ENCODE peak calls at places on chromosomes 13 and 19, in eight cellular contexts. U is naive thymus-derived CD4-positive, alpha-beta T cell; P is caudate nucleus; E is CD4-positive, alpha-beta T cell; G is left ventricle myocardium inferior; Q is heart right ventricle; M is neuronal stem cell; D is CD8-positive, alpha-beta T cell. A is an unnamed sample.
A peak's percentile ranks its signal among the peaks of the same experiment; 100 is the strongest.

GRCh38 chr13:21997726-21998125 is 326.9 kb downstream of the FGF9 start:
- DNase-seq in U (no peak), P (no peak), E (no peak), G (no peak), Q (no peak), M (no peak), D (no peak), A (no peak)

GRCh38 chr19:4730740-4731171 is 7.1 kb upstream of the DPP9 start:
- DNase-seq in U (peak; percentile 70), P (no peak), E (peak; percentile 64), G (no peak), Q (no peak), M (no peak), D (peak; percentile 62), A (no peak)

GRCh38 chr13:34816118-34816517 is 126.0 kb upstream of the NBEA start:
- DNase-seq in U (no peak), P (no peak), E (no peak), G (no peak), Q (no peak), M (no peak), D (no peak), A (no peak)

GRCh38 chr13:20285530-20285929 is 53.4 kb upstream of the GJB6 start:
- DNase-seq in U (no peak), P (no peak), E (no peak), G (no peak), Q (no peak), M (no peak), D (no peak), A (no peak)

GRCh38 chr13:19959141-19959830 is 759 bp downstream of the ZMYM2 start:
- DNase-seq in U (peak; percentile 69), P (no peak), E (peak; percentile 63), G (peak; percentile 57), Q (peak; percentile 51), M (peak; percentile 49), D (peak; percentile 70), A (no peak)

GRCh38 chr13:95457294-95457693 is 95.2 kb upstream of the CLDN10 start:
- DNase-seq in U (no peak), P (no peak), E (no peak), G (no peak), Q (no peak), M (no peak), D (no peak), A (no peak)

GRCh38 chr19:37348060-37348459 is 22.8 kb upstream of the ZNF527 start:
- DNase-seq in U (no peak), P (no peak), E (no peak), G (no peak), Q (no peak), M (no peak), D (no peak), A (no peak)

GRCh38 chr19:1064661-1065605 is 2.0 kb upstream of the ARHGAP45 start:
- DNase-seq in U (peak; percentile 82), P (no peak), E (peak; percentile 59), G (peak; percentile 66), Q (no peak), M (no peak), D (peak; percentile 72), A (no peak)

GRCh38 chr13:44768775-44769578 is 192.8 kb upstream of the TSC22D1 start:
- DNase-seq in U (peak; percentile 36), P (no peak), E (no peak), G (no peak), Q (no peak), M (no peak), D (no peak), A (no peak)

GRCh38 chr19:23381114-23381513 is 14.2 kb downstream of the ZNF91 start:
- DNase-seq in U (no peak), P (no peak), E (no peak), G (no peak), Q (no peak), M (no peak), D (no peak), A (no peak)

GRCh38 chr19:45172611-45173208 is 5.3 kb downstream of the TRAPPC6A start:
- DNase-seq in U (no peak), P (no peak), E (no peak), G (no peak), Q (no peak), M (no peak), D (no peak), A (no peak)

GRCh38 chr13:32901994-32902780 is 114.0 kb upstream of the KL start:
- DNase-seq in U (no peak), P (no peak), E (no peak), G (no peak), Q (no peak), M (no peak), D (no peak), A (no peak)

GRCh38 chr19:14758816-14759215 is 19.5 kb downstream of the ADGRE2 start:
- DNase-seq in U (no peak), P (no peak), E (no peak), G (no peak), Q (no peak), M (no peak), D (no peak), A (no peak)

GRCh38 chr19:2331601-2332246 is 3.2 kb downstream of the SPPL2B start:
- DNase-seq in U (no peak), P (no peak), E (no peak), G (no peak), Q (no peak), M (no peak), D (no peak), A (peak; percentile 42)

GRCh38 chr19:18274776-18275356 is 614 bp upstream of the IQCN start:
- DNase-seq in U (no peak), P (no peak), E (no peak), G (peak; percentile 87), Q (peak; percentile 88), M (no peak), D (no peak), A (no peak)

GRCh38 chr19:41845001-41845050 is at the start of gene DMRTC2:
- DNase-seq in U (no peak), P (no peak), E (no peak), G (no peak), Q (no peak), M (no peak), D (no peak), A (no peak)

GRCh38 chr19:41843371-41843770 is 1.1 kb downstream of the LYPD4 start:
- DNase-seq in U (no peak), P (no peak), E (no peak), G (no peak), Q (no peak), M (no peak), D (no peak), A (no peak)

GRCh38 chr19:41844601-41845000 is at the start of gene LYPD4:
- DNase-seq in U (no peak), P (no peak), E (no peak), G (no peak), Q (no peak), M (no peak), D (no peak), A (no peak)

GRCh38 chr19:41837981-41838708 is 6.3 kb downstream of the LYPD4 start:
- DNase-seq in U (no peak), P (no peak), E (no peak), G (no peak), Q (no peak), M (no peak), D (no peak), A (no peak)

DNA sequence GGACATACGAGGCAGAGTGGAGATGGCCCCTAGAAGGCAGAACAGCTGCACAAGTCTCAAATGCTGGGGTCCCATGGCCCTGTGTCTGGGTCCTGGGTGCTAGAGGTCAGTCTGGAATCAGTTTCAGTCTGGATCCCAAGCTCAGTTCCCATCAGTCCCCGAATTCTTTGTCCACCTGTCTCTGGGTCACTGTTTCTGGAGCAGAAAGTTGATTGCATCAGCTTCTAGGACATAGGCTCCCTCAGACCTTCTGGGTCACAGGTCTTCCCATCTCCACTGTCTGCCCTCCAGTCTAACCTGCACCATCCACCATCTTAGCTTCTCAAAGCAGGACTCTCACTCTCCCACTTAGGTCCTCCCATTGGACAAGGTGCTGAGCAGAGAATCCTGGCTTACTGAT is 5.3 kb downstream of the LYPD4 start:
- DNase-seq in U (no peak), P (no peak), E (no peak), G (no peak), Q (no peak), M (no peak), D (no peak), A (no peak)
- H3K27ac ChIP-seq in U (no peak overlapping the region), P (no peak overlapping the region), E (no peak overlapping the region), G (no peak overlapping the region), Q (no peak overlapping the region), M (no peak overlapping the region), D (no peak overlapping the region), A (no peak overlapping the region)

GRCh38 chr13:50449465-50449864 is 394.0 kb downstream of the DLEU7 start:
- DNase-seq in U (no peak), P (no peak), E (no peak), G (no peak), Q (no peak), M (no peak), D (no peak), A (no peak)
- H3K27ac ChIP-seq in U (no peak overlapping the region), P (no peak overlapping the region), E (no peak overlapping the region), G (no peak overlapping the region), Q (no peak overlapping the region), M (no peak overlapping the region), D (no peak overlapping the region), A (no peak overlapping the region)

GRCh38 chr19:28968721-28969120 is 244.2 kb downstream of the UQCRFS1 start:
- DNase-seq in U (no peak), P (no peak), E (no peak), G (no peak), Q (no peak), M (no peak), D (no peak), A (no peak)

GRCh38 chr19:28971011-28971410 is 241.9 kb downstream of the UQCRFS1 start:
- DNase-seq in U (no peak), P (no peak), E (no peak), G (no peak), Q (no peak), M (no peak), D (no peak), A (no peak)

GRCh38 chr19:28972144-28972543 is 240.8 kb downstream of the UQCRFS1 start:
- DNase-seq in U (no peak), P (no peak), E (no peak), G (no peak), Q (no peak), M (no peak), D (no peak), A (no peak)

GRCh38 chr19:28966737-28967401 is 246.1 kb downstream of the UQCRFS1 start:
- DNase-seq in U (no peak), P (no peak), E (no peak), G (no peak), Q (no peak), M (no peak), D (no peak), A (no peak)

DNA sequence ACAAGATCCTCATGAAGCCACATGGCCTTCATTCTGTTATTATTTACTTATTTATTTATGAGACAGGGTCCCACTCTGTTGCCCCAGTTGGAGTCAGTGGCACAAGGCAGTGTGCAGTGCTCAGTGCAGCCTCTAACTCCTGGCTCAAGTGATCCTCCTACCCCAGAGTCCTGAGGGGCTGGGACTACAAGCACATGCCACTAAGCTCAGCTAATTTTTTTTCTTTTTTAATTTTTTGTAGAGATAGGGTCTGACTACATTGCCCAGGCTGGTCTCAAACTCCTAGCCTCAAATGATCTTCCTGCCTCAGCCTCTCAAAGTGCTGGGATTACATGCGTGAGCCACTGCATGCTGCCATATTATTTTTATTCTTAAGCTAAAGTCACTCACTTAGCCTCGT is 241.4 kb downstream of the UQCRFS1 start:
- DNase-seq in U (no peak), P (no peak), E (no peak), G (no peak), Q (no peak), M (no peak), D (no peak), A (no peak)
- H3K27ac ChIP-seq in U (no peak overlapping the region), P (no peak overlapping the region), E (no peak overlapping the region), G (no peak overlapping the region), Q (no peak overlapping the region), M (no peak overlapping the region), D (no peak overlapping the region), A (no peak overlapping the region)

GRCh38 chr19:7265963-7266362 is 28.3 kb downstream of the INSR start:
- DNase-seq in U (no peak), P (no peak), E (no peak), G (no peak), Q (no peak), M (no peak), D (no peak), A (no peak)
- H3K27ac ChIP-seq in U (no peak overlapping the region), P (no peak overlapping the region), E (no peak overlapping the region), G (peak overlapping the region; percentile 35), Q (peak overlapping the region; percentile 9), M (no peak overlapping the region), D (no peak overlapping the region), A (peak overlapping the region; percentile 58)

A was measured in substantia nigra.